ENCODE peak calls at places on chromosomes 2 and 18, in seven cellular contexts. D is adrenal gland, U is NCI-H1092 treated with DMSO at 0.1 percent for 48 hours, Y is NCI-H1436, T is AG09319, H is ACHN, I is AG08396. P is an unnamed sample.

GRCh38 chr18:10851824-10852225 is 297.5 kb downstream of the PIEZO2 start:
- DNase-seq in D (no peak), U (peak), Y (peak), T (peak), H (peak), I (peak), P (no peak)

GRCh38 chr18:49646864-49647263 is 85.0 kb downstream of the LIPG start:
- DNase-seq in D (no peak), U (no peak), Y (no peak), T (no peak), H (no peak), I (no peak), P (no peak)

GRCh38 chr2:216497382-216497781 is 1.3 kb upstream of the RPL37A start:
- DNase-seq in D (no peak), U (no peak), Y (no peak), T (no peak), H (no peak), I (no peak), P (no peak)

GRCh38 chr2:54042341-54042740 is 71.5 kb upstream of the PSME4 start:
- DNase-seq in D (no peak), U (no peak), Y (no peak), T (no peak), H (no peak), I (peak), P (no peak)

GRCh38 chr2:9979977-9980376 is 28.5 kb downstream of the GRHL1 start:
- DNase-seq in D (no peak), U (no peak), Y (no peak), T (no peak), H (no peak), I (no peak), P (no peak)

GRCh38 chr2:113700186-113700841 is 56.1 kb downstream of the SLC35F5 start:
- DNase-seq in D (no peak), U (no peak), Y (no peak), T (no peak), H (no peak), I (peak), P (no peak)

GRCh38 chr2:138020432-138020831 is 56.2 kb downstream of the HNMT start:
- DNase-seq in D (no peak), U (peak), Y (no peak), T (no peak), H (no peak), I (no peak), P (no peak)

GRCh38 chr18:36912887-36913286 is 84.0 kb downstream of the KIAA1328 start:
- DNase-seq in D (no peak), U (no peak), Y (no peak), T (no peak), H (no peak), I (no peak), P (no peak)

GRCh38 chr2:3078684-3079083 is 298.9 kb downstream of the EIPR1 start:
- DNase-seq in D (no peak), U (no peak), Y (no peak), T (no peak), H (no peak), I (no peak), P (no peak)

GRCh38 chr2:144163592-144163991 is 356.3 kb downstream of the ZEB2 start:
- DNase-seq in D (no peak), U (no peak), Y (no peak), T (no peak), H (no peak), I (no peak), P (no peak)

GRCh38 chr18:75517286-75517685 is 89.8 kb upstream of the SMIM21 start:
- DNase-seq in D (no peak), U (no peak), Y (no peak), T (no peak), H (no peak), I (no peak), P (no peak)

GRCh38 chr2:198312621-198313483 is 508.5 kb downstream of the PLCL1 start:
- DNase-seq in D (no peak), U (no peak), Y (no peak), T (no peak), H (no peak), I (no peak), P (no peak)

GRCh38 chr18:64380117-64380516 is 231.2 kb upstream of the LINC00305 start:
- DNase-seq in D (no peak), U (no peak), Y (no peak), T (no peak), H (no peak), I (no peak), P (no peak)

GRCh38 chr2:9653485-9654271 is 22.9 kb upstream of the YWHAQ start:
- DNase-seq in D (no peak), U (no peak), Y (no peak), T (no peak), H (no peak), I (no peak), P (no peak)

GRCh38 chr2:113992090-113992489 is 102.2 kb downstream of the ACTR3 start:
- DNase-seq in D (no peak), U (no peak), Y (no peak), T (no peak), H (no peak), I (no peak), P (no peak)